ENCODE peak calls at places on chromosomes 1 and 21, in nine cellular contexts. T is SK-N-SH, F is HepG2, G is stomach, A is tibial nerve, S is suprapubic skin, Z is A549, W is transverse colon, B is K562. C is an unnamed sample.

GRCh38 chr1:109959974-109960744 is 24.4 kb upstream of the AHCYL1 start:
- DNase-seq in F (peak), G (no peak), Z (peak), B (no peak), T (no peak), W (no peak), S (no peak), A (no peak), C (no peak)

GRCh38 chr1:203172184-203173115 is 3.2 kb downstream of the MYBPH start:
- DNase-seq in W (peak), T (peak), S (no peak), G (peak), B (peak), Z (peak), A (no peak), F (peak), C (no peak)

GRCh38 chr1:34884961-34885360 is 25.4 kb upstream of the SMIM12 start:
- DNase-seq in T (no peak), S (no peak), A (no peak), G (no peak), W (no peak), Z (peak), B (no peak), F (peak), C (no peak)

GRCh38 chr1:229430761-229431269 is 3.1 kb downstream of the ACTA1 start:
- DNase-seq in G (peak), T (no peak), F (no peak), W (peak), S (no peak), A (peak), B (peak), Z (no peak), C (peak)

GRCh38 chr1:208170252-208170651 is 73.9 kb downstream of the PLXNA2 start:
- DNase-seq in W (no peak), B (no peak), Z (no peak), G (peak), S (no peak), A (no peak), F (no peak), T (peak), C (no peak)

GRCh38 chr1:232686346-232686745 is 56.4 kb upstream of the SIPA1L2 start:
- DNase-seq in T (no peak), A (no peak), B (no peak), W (no peak), S (no peak), Z (no peak), F (no peak), G (no peak), C (no peak)

GRCh38 chr1:202213361-202214088 is 19.9 kb downstream of the LGR6 start:
- DNase-seq in W (no peak), B (peak), F (no peak), A (no peak), T (peak), S (no peak), Z (peak), G (no peak), C (no peak)

GRCh38 chr1:168811213-168811612 is 82.2 kb upstream of the DPT start:
- DNase-seq in Z (peak), B (no peak), T (no peak), A (no peak), G (no peak), W (no peak), F (peak), S (no peak), C (no peak)

GRCh38 chr1:61083799-61084385 is 1.5 kb downstream of the NFIA start:
- DNase-seq in B (no peak), W (no peak), Z (no peak), F (no peak), T (no peak), G (no peak), S (no peak), A (no peak), C (no peak)

GRCh38 chr1:214002472-214002871 is 14.7 kb downstream of the PROX1 start:
- DNase-seq in B (peak), W (no peak), Z (peak), T (no peak), S (no peak), F (peak), A (no peak), G (no peak), C (peak)

GRCh38 chr1:2046225-2046917 is 3.8 kb upstream of the PRKCZ start:
- DNase-seq in B (peak), W (peak), F (peak), A (peak), Z (peak), G (peak), T (peak), S (no peak), C (no peak)

GRCh38 chr1:2956571-2956970 is 64.7 kb upstream of the ACTRT2 start:
- DNase-seq in G (no peak), S (no peak), B (no peak), A (no peak), F (no peak), Z (no peak), W (no peak), T (no peak), C (no peak)

GRCh38 chr1:185400057-185400456 is 83.0 kb upstream of the IVNS1ABP start:
- DNase-seq in B (no peak), W (no peak), S (no peak), F (peak), G (no peak), T (no peak), Z (no peak), A (no peak), C (no peak)

GRCh38 chr1:58487002-58487401 is 59.5 kb downstream of the OMA1 start:
- DNase-seq in A (no peak), F (no peak), G (no peak), T (no peak), S (no peak), W (no peak), B (no peak), Z (no peak), C (no peak)

GRCh38 chr1:56527548-56528302 is 51.6 kb downstream of the PLPP3 start:
- DNase-seq in W (peak), F (no peak), G (no peak), T (no peak), B (no peak), S (no peak), A (no peak), Z (no peak), C (peak)

GRCh38 chr1:154843913-154844681 is 26.0 kb downstream of the KCNN3 start:
- DNase-seq in T (no peak), S (no peak), B (no peak), G (no peak), F (no peak), A (no peak), W (no peak), Z (no peak), C (no peak)

GRCh38 chr1:68321084-68321685 is 88.9 kb upstream of the WLS start:
- DNase-seq in G (peak), W (peak), S (no peak), Z (peak), T (peak), B (peak), F (peak), A (peak), C (peak)

GRCh38 chr1:50430010-50430405 is 6.8 kb upstream of the DMRTA2 start:
- DNase-seq in Z (no peak), S (no peak), B (no peak), F (no peak), G (no peak), T (no peak), A (no peak), W (no peak), C (no peak)

GRCh38 chr1:103461171-103462105 is 64.1 kb upstream of the RNPC3 start:
- DNase-seq in G (no peak), F (no peak), Z (peak), S (no peak), B (no peak), A (no peak), W (no peak), T (peak), C (no peak)

GRCh38 chr21:35643176-35643575 is 417.1 kb downstream of the SETD4 start:
- DNase-seq in A (no peak), F (no peak), W (no peak), Z (no peak), B (no peak), T (no peak), G (no peak), S (no peak), C (no peak)

DNA sequence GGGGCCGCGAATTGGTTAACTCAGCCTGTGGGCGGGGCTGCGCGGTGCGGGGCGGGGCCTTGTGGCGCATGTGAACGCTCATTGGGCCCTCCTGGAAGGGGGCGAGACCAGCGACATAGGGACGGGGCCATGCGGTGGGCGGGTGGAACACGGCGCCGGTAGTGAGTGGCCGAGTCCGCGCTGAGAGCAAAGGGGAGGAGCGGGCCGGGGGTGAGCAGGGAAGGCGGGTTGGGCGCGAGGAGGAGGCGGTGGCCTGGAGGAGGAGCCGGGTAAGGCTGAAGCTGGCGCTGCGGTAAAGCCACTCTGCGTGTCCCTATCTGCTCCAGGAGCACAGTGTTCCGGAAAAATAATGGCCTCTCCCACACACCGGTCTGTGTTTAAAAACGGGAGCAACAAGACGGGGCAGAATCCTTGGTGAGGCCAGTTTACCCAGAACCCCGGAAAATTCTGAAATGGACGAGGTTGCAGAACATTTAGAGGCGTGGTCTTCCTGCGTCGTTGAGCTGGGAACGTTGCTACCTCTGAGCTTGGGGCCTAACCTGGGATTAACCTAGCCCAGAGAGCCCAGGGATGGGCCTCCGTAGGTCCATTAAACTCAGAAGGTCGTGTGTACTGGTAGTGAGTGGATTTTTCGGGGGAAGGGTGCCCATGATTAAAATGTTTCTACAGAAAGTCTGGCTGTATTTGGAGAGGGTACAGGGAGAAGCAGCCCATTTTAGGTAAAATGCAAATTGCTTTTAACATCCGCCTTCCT is 533 bp upstream of the CTNNBIP1 start:
- DNase-seq in B (peak), F (peak), Z (peak), G (peak), T (peak), W (peak), A (peak), S (peak), C (peak)
- TF ChIP-seq CTCF in B (no peak), F (peak), Z (no peak), G (no peak), T (no peak), W (no peak), A (peak), S (no peak), C (no peak)

GRCh38 chr1:52264530-52265115 is 101.4 kb downstream of the CC2D1B start:
- DNase-seq in A (no peak), F (no peak), G (no peak), T (peak), W (no peak), S (no peak), B (no peak), Z (no peak), C (no peak)
- H3K27ac ChIP-seq in A (no peak), F (no peak), G (no peak), T (no peak), W (no peak), S (no peak), B (no peak), Z (no peak), C (no peak)

GRCh38 chr1:37047487-37047886 is 13.2 kb upstream of the GRIK3 start:
- DNase-seq in W (no peak), F (no peak), Z (no peak), G (no peak), T (no peak), B (no peak), S (no peak), A (no peak), C (no peak)
- TF ChIP-seq EP300 in W (no peak), F (no peak), Z (no peak), G (no peak), T (no peak), B (no peak), S (no peak), A (no peak), C (no peak)

GRCh38 chr1:114757455-114758250 is at the start of gene CSDE1:
- DNase-seq in F (peak), T (peak), Z (peak), G (peak), A (peak), S (peak), W (peak), B (peak), C (peak)
- TF ChIP-seq CTCF in F (peak), T (peak), Z (peak), G (no peak), A (peak), S (no peak), W (peak), B (peak), C (no peak)

C was measured in ovary.